ENCODE peak calls at places on chromosomes 4 and X, in eight cellular contexts. One of them, this sample, is unnamed.

GRCh38 chr4:7301126-7301785 is 108.9 kb downstream of the SORCS2 start:
- DNase-seq in RWPE1: no peak
- DNase-seq in AG09309: no peak
- DNase-seq in IMR-90: no peak
- DNase-seq in A549: no peak
- DNase-seq in fibroblast of lung: no peak
- DNase-seq in GM12865: no peak
- DNase-seq in activated B cell treated with CpG ODN at 0.5 μM for 24 hours: no peak
- DNase-seq in this sample: no peak

GRCh38 chr4:77178560-77178959 is 21.6 kb downstream of the CCNG2 start:
- DNase-seq in RWPE1: no peak
- DNase-seq in AG09309: no peak
- DNase-seq in IMR-90: no peak
- DNase-seq in A549: no peak
- DNase-seq in fibroblast of lung: no peak
- DNase-seq in GM12865: no peak
- DNase-seq in activated B cell treated with CpG ODN at 0.5 μM for 24 hours: no peak
- DNase-seq in this sample: no peak

GRCh38 chr4:93710101-93710846 is 118.3 kb upstream of the ATOH1 start:
- DNase-seq in RWPE1: no peak
- DNase-seq in AG09309: no peak
- DNase-seq in IMR-90: no peak
- DNase-seq in A549: no peak
- DNase-seq in fibroblast of lung: no peak
- DNase-seq in GM12865: peak; percentile 48
- DNase-seq in activated B cell treated with CpG ODN at 0.5 μM for 24 hours: no peak
- DNase-seq in this sample: peak; percentile 6

GRCh38 chr4:187436251-187436650 is 559.3 kb upstream of the ZFP42 start:
- DNase-seq in RWPE1: no peak
- DNase-seq in AG09309: no peak
- DNase-seq in IMR-90: no peak
- DNase-seq in A549: no peak
- DNase-seq in fibroblast of lung: no peak
- DNase-seq in GM12865: no peak
- DNase-seq in activated B cell treated with CpG ODN at 0.5 μM for 24 hours: no peak
- DNase-seq in this sample: no peak

GRCh38 chrX:21412883-21413282 is 38.7 kb downstream of the CNKSR2 start:
- DNase-seq in RWPE1: no peak
- DNase-seq in AG09309: no peak
- DNase-seq in IMR-90: peak; percentile 56
- DNase-seq in A549: no peak
- DNase-seq in fibroblast of lung: peak; percentile 78
- DNase-seq in GM12865: no peak
- DNase-seq in activated B cell treated with CpG ODN at 0.5 μM for 24 hours: no peak
- DNase-seq in this sample: no peak

GRCh38 chrX:69216446-69216845 is 51.2 kb upstream of the PJA1 start:
- DNase-seq in RWPE1: no peak
- DNase-seq in AG09309: no peak
- DNase-seq in IMR-90: no peak
- DNase-seq in A549: no peak
- DNase-seq in fibroblast of lung: no peak
- DNase-seq in GM12865: no peak
- DNase-seq in activated B cell treated with CpG ODN at 0.5 μM for 24 hours: no peak
- DNase-seq in this sample: no peak

GRCh38 chr4:156805696-156806095 is 165.9 kb downstream of the PDGFC start:
- DNase-seq in RWPE1: peak; percentile 20
- DNase-seq in AG09309: no peak
- DNase-seq in IMR-90: no peak
- DNase-seq in A549: no peak
- DNase-seq in fibroblast of lung: peak; percentile 65
- DNase-seq in GM12865: no peak
- DNase-seq in activated B cell treated with CpG ODN at 0.5 μM for 24 hours: no peak
- DNase-seq in this sample: no peak

GRCh38 chrX:19791562-19791961 is 95.8 kb downstream of the SH3KBP1 start:
- DNase-seq in RWPE1: peak; percentile 1
- DNase-seq in AG09309: peak; percentile 51
- DNase-seq in IMR-90: peak; percentile 25
- DNase-seq in A549: no peak
- DNase-seq in fibroblast of lung: peak; percentile 45
- DNase-seq in GM12865: peak; percentile 77
- DNase-seq in activated B cell treated with CpG ODN at 0.5 μM for 24 hours: no peak
- DNase-seq in this sample: no peak

GRCh38 chr4:178665916-178666315 is 1223.7 kb upstream of the AGA start:
- DNase-seq in RWPE1: no peak
- DNase-seq in AG09309: no peak
- DNase-seq in IMR-90: no peak
- DNase-seq in A549: no peak
- DNase-seq in fibroblast of lung: no peak
- DNase-seq in GM12865: no peak
- DNase-seq in activated B cell treated with CpG ODN at 0.5 μM for 24 hours: no peak
- DNase-seq in this sample: no peak

GRCh38 chr4:147581601-147582350 is 35.4 kb upstream of the TMEM184C start:
- DNase-seq in RWPE1: no peak
- DNase-seq in AG09309: peak; percentile 66
- DNase-seq in IMR-90: peak; percentile 91
- DNase-seq in A549: no peak
- DNase-seq in fibroblast of lung: peak; percentile 70
- DNase-seq in GM12865: no peak
- DNase-seq in activated B cell treated with CpG ODN at 0.5 μM for 24 hours: no peak
- DNase-seq in this sample: no peak

GRCh38 chrX:29687687-29688086 is 527.7 kb upstream of the MAGEB2 start:
- DNase-seq in RWPE1: peak; percentile 0
- DNase-seq in AG09309: no peak
- DNase-seq in IMR-90: peak; percentile 76
- DNase-seq in A549: no peak
- DNase-seq in fibroblast of lung: peak; percentile 69
- DNase-seq in GM12865: no peak
- DNase-seq in activated B cell treated with CpG ODN at 0.5 μM for 24 hours: no peak
- DNase-seq in this sample: no peak

GRCh38 chr4:101693842-101694398 is 96.6 kb upstream of the BANK1 start:
- DNase-seq in RWPE1: peak; percentile 57
- DNase-seq in AG09309: no peak
- DNase-seq in IMR-90: no peak
- DNase-seq in A549: no peak
- DNase-seq in fibroblast of lung: no peak
- DNase-seq in GM12865: peak; percentile 44
- DNase-seq in activated B cell treated with CpG ODN at 0.5 μM for 24 hours: no peak
- DNase-seq in this sample: peak; percentile 8

GRCh38 chrX:42715689-42716022 is 62.3 kb downstream of the PPP1R2C start:
- DNase-seq in RWPE1: no peak
- DNase-seq in AG09309: no peak
- DNase-seq in IMR-90: no peak
- DNase-seq in A549: no peak
- DNase-seq in fibroblast of lung: no peak
- DNase-seq in GM12865: no peak
- DNase-seq in activated B cell treated with CpG ODN at 0.5 μM for 24 hours: no peak
- DNase-seq in this sample: no peak

GRCh38 chr4:182741054-182741453 is 176.1 kb downstream of the DCTD start:
- DNase-seq in RWPE1: no peak
- DNase-seq in AG09309: no peak
- DNase-seq in IMR-90: no peak
- DNase-seq in A549: no peak
- DNase-seq in fibroblast of lung: no peak
- DNase-seq in GM12865: no peak
- DNase-seq in activated B cell treated with CpG ODN at 0.5 μM for 24 hours: no peak
- DNase-seq in this sample: no peak

GRCh38 chrX:110755611-110756010 is 40.0 kb downstream of the CHRDL1 start:
- DNase-seq in RWPE1: no peak
- DNase-seq in AG09309: no peak
- DNase-seq in IMR-90: no peak
- DNase-seq in A549: no peak
- DNase-seq in fibroblast of lung: peak; percentile 85
- DNase-seq in GM12865: no peak
- DNase-seq in activated B cell treated with CpG ODN at 0.5 μM for 24 hours: no peak
- DNase-seq in this sample: no peak

GRCh38 chr4:98816816-98817215 is 112.1 kb downstream of the EIF4E start:
- DNase-seq in RWPE1: no peak
- DNase-seq in AG09309: no peak
- DNase-seq in IMR-90: no peak
- DNase-seq in A549: no peak
- DNase-seq in fibroblast of lung: no peak
- DNase-seq in GM12865: no peak
- DNase-seq in activated B cell treated with CpG ODN at 0.5 μM for 24 hours: no peak
- DNase-seq in this sample: no peak

GRCh38 chr4:108097990-108098553 is 70.7 kb downstream of the LEF1 start:
- DNase-seq in RWPE1: no peak
- DNase-seq in AG09309: no peak
- DNase-seq in IMR-90: no peak
- DNase-seq in A549: no peak
- DNase-seq in fibroblast of lung: no peak
- DNase-seq in GM12865: no peak
- DNase-seq in activated B cell treated with CpG ODN at 0.5 μM for 24 hours: no peak
- DNase-seq in this sample: no peak

GRCh38 chrX:126733874-126734273 is 85.7 kb upstream of the PRR32 start:
- DNase-seq in RWPE1: no peak
- DNase-seq in AG09309: no peak
- DNase-seq in IMR-90: no peak
- DNase-seq in A549: no peak
- DNase-seq in fibroblast of lung: no peak
- DNase-seq in GM12865: no peak
- DNase-seq in activated B cell treated with CpG ODN at 0.5 μM for 24 hours: no peak
- DNase-seq in this sample: no peak

GRCh38 chr4:26858947-26859401 is 1.7 kb upstream of the STIM2 start:
- DNase-seq in RWPE1: no peak
- DNase-seq in AG09309: no peak
- DNase-seq in IMR-90: peak; percentile 34
- DNase-seq in A549: no peak
- DNase-seq in fibroblast of lung: peak; percentile 32
- DNase-seq in GM12865: no peak
- DNase-seq in activated B cell treated with CpG ODN at 0.5 μM for 24 hours: no peak
- DNase-seq in this sample: no peak

GRCh38 chrX:119729408-119730201 is 28.8 kb upstream of the SOWAHD start:
- DNase-seq in RWPE1: peak; percentile 28
- DNase-seq in AG09309: peak; percentile 52
- DNase-seq in IMR-90: peak; percentile 64
- DNase-seq in A549: peak; percentile 46
- DNase-seq in fibroblast of lung: peak; percentile 29
- DNase-seq in GM12865: peak; percentile 76
- DNase-seq in activated B cell treated with CpG ODN at 0.5 μM for 24 hours: peak; percentile 30
- DNase-seq in this sample: peak; percentile 65

GRCh38 chrX:119726900-119727555 is 31.4 kb upstream of the SOWAHD start:
- DNase-seq in RWPE1: no peak
- DNase-seq in AG09309: no peak
- DNase-seq in IMR-90: no peak
- DNase-seq in A549: no peak
- DNase-seq in fibroblast of lung: peak; percentile 16
- DNase-seq in GM12865: peak; percentile 23
- DNase-seq in activated B cell treated with CpG ODN at 0.5 μM for 24 hours: no peak
- DNase-seq in this sample: no peak

DNA sequence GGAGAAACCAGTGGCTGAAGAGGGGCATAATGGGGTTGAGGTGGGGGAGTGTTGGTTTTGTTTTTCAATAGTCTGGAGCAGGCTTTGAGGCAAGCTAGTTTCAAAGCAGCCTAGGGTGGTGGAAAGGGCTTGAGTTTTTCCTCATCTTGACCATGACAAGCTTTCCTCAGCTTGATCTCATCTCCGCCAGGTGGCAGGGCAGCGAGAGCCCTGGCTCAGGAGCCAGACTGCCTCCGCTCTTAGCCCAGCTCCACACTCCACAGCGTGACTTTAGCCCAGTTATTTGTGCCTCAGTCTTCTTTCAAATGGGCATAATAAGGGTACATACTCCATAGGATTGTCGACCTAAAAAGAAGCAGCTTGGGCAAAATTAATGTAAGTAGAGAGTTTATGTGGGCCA is 29.9 kb upstream of the SOWAHD start:
- DNase-seq in RWPE1: no peak
- DNase-seq in AG09309: no peak
- DNase-seq in IMR-90: no peak
- DNase-seq in A549: peak; percentile 13
- DNase-seq in fibroblast of lung: no peak
- DNase-seq in GM12865: no peak
- DNase-seq in activated B cell treated with CpG ODN at 0.5 μM for 24 hours: no peak
- DNase-seq in this sample: no peak
- TF ChIP-seq CTCF in RWPE1: no peak
- TF ChIP-seq CTCF in AG09309: peak; percentile 14
- TF ChIP-seq CTCF in IMR-90: no peak
- TF ChIP-seq CTCF in A549: peak; percentile 30
- TF ChIP-seq CTCF in fibroblast of lung: no peak
- TF ChIP-seq CTCF in GM12865: no peak
- TF ChIP-seq CTCF in activated B cell treated with CpG ODN at 0.5 μM for 24 hours: no peak
- TF ChIP-seq CTCF in this sample: no peak

DNA sequence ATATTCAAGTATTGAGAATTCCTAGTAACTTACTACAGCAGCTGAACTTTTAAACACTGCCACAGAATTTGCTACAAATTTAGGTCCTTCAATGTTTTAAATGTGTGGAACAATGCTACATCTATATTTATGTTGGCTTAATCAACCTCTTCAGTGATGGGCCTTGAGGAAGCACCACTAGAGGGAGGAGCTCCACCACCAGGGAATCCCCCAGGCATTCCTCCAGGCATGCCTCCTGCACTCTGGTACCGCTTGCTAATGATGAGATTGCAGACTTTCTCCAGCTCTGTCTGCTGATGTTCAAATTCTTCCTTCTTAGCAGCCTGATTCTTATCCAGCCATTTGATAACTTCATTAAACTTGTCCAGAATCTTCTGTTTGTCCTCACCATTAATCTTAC is 190.8 kb downstream of the HTR2C start:
- DNase-seq in RWPE1: no peak
- DNase-seq in AG09309: no peak
- DNase-seq in IMR-90: no peak
- DNase-seq in A549: no peak
- DNase-seq in fibroblast of lung: no peak
- DNase-seq in GM12865: no peak
- DNase-seq in activated B cell treated with CpG ODN at 0.5 μM for 24 hours: no peak
- DNase-seq in this sample: no peak
- TF ChIP-seq CTCF in RWPE1: no peak
- TF ChIP-seq CTCF in AG09309: no peak
- TF ChIP-seq CTCF in IMR-90: no peak
- TF ChIP-seq CTCF in A549: no peak
- TF ChIP-seq CTCF in fibroblast of lung: no peak
- TF ChIP-seq CTCF in GM12865: no peak
- TF ChIP-seq CTCF in activated B cell treated with CpG ODN at 0.5 μM for 24 hours: no peak
- TF ChIP-seq CTCF in this sample: no peak

GRCh38 chrX:32118832-32119231 is 1047.0 kb upstream of the FTHL17 start:
- DNase-seq in RWPE1: no peak
- DNase-seq in AG09309: no peak
- DNase-seq in IMR-90: no peak
- DNase-seq in A549: no peak
- DNase-seq in fibroblast of lung: no peak
- DNase-seq in GM12865: no peak
- DNase-seq in activated B cell treated with CpG ODN at 0.5 μM for 24 hours: no peak
- DNase-seq in this sample: no peak

GRCh38 chrX:32116047-32116446 is 1044.2 kb upstream of the FTHL17 start:
- DNase-seq in RWPE1: no peak
- DNase-seq in AG09309: no peak
- DNase-seq in IMR-90: no peak
- DNase-seq in A549: no peak
- DNase-seq in fibroblast of lung: no peak
- DNase-seq in GM12865: no peak
- DNase-seq in activated B cell treated with CpG ODN at 0.5 μM for 24 hours: no peak
- DNase-seq in this sample: no peak
- TF ChIP-seq CTCF in RWPE1: no peak
- TF ChIP-seq CTCF in AG09309: no peak
- TF ChIP-seq CTCF in IMR-90: no peak
- TF ChIP-seq CTCF in A549: no peak
- TF ChIP-seq CTCF in fibroblast of lung: no peak
- TF ChIP-seq CTCF in GM12865: no peak
- TF ChIP-seq CTCF in activated B cell treated with CpG ODN at 0.5 μM for 24 hours: no peak
- TF ChIP-seq CTCF in this sample: no peak

GRCh38 chr4:27861802-27862201 is 1001.2 kb downstream of the STIM2 start:
- DNase-seq in RWPE1: no peak
- DNase-seq in AG09309: peak; percentile 39
- DNase-seq in IMR-90: peak; percentile 61
- DNase-seq in A549: no peak
- DNase-seq in fibroblast of lung: peak; percentile 48
- DNase-seq in GM12865: peak; percentile 56
- DNase-seq in activated B cell treated with CpG ODN at 0.5 μM for 24 hours: no peak
- DNase-seq in this sample: no peak

GRCh38 chr4:27861381-27861787 is 1000.7 kb downstream of the STIM2 start:
- DNase-seq in RWPE1: peak; percentile 19
- DNase-seq in AG09309: peak; percentile 51
- DNase-seq in IMR-90: peak; percentile 47
- DNase-seq in A549: no peak
- DNase-seq in fibroblast of lung: peak; percentile 13
- DNase-seq in GM12865: peak; percentile 48
- DNase-seq in activated B cell treated with CpG ODN at 0.5 μM for 24 hours: no peak
- DNase-seq in this sample: no peak
- TF ChIP-seq CTCF in RWPE1: peak; percentile 58
- TF ChIP-seq CTCF in AG09309: peak; percentile 87
- TF ChIP-seq CTCF in IMR-90: peak; percentile 57
- TF ChIP-seq CTCF in A549: peak; percentile 26
- TF ChIP-seq CTCF in fibroblast of lung: peak; percentile 51
- TF ChIP-seq CTCF in GM12865: peak; percentile 39
- TF ChIP-seq CTCF in activated B cell treated with CpG ODN at 0.5 μM for 24 hours: no peak
- TF ChIP-seq CTCF in this sample: no peak

This sample was measured in GM13976.